ENCODE peak calls at places on chromosomes 4 and X, in five cellular contexts. W is RCC 7860, D is Caco-2, Y is MV-4-11, G is esophagus muscularis mucosa. B is an unnamed sample.
A peak's percentile ranks its signal among the peaks of the same experiment; 100 is the strongest.

GRCh38 chr4:48268956-48269860 is at the start of gene TEC:
- DNase-seq in W (peak; percentile 53), D (peak; percentile 74), Y (peak; percentile 42), G (no peak), B (peak; percentile 46)

GRCh38 chrX:47030339-47030738 is 47.9 kb upstream of the RGN start:
- DNase-seq in W (peak; percentile 36), D (no peak), Y (peak; percentile 30), G (no peak), B (peak; percentile 12)

GRCh38 chr4:113845138-113845537 is 83.6 kb upstream of the CAMK2D start:
- DNase-seq in W (no peak), D (no peak), Y (peak; percentile 50), G (no peak), B (no peak)

GRCh38 chr4:53555111-53555510 is 36.2 kb downstream of the LNX1 start:
- DNase-seq in W (no peak), D (no peak), Y (peak; percentile 53), G (no peak), B (no peak)

GRCh38 chr4:141350122-141350904 is 129.6 kb downstream of the ZNF330 start:
- DNase-seq in W (peak; percentile 94), D (no peak), Y (no peak), G (no peak), B (no peak)

GRCh38 chr4:173420324-173420752 is 21.4 kb upstream of the SCRG1 start:
- DNase-seq in W (no peak), D (no peak), Y (peak; percentile 14), G (no peak), B (no peak)

GRCh38 chr4:151454513-151454912 is 45.5 kb downstream of the FHIP1A start:
- DNase-seq in W (no peak), D (no peak), Y (no peak), G (no peak), B (no peak)

GRCh38 chr4:158162637-158163036 is 10.2 kb downstream of the GASK1B start:
- DNase-seq in W (peak; percentile 84), D (no peak), Y (no peak), G (no peak), B (no peak)

GRCh38 chrX:78139160-78140123 is at the start of gene TAF9B:
- DNase-seq in W (peak; percentile 60), D (peak; percentile 86), Y (peak; percentile 74), G (peak; percentile 93), B (peak; percentile 56)

GRCh38 chr4:38523524-38524448 is 140.2 kb upstream of the KLF3 start:
- DNase-seq in W (no peak), D (no peak), Y (peak; percentile 99), G (no peak), B (no peak)

GRCh38 chrX:70454441-70455365 is 10.1 kb downstream of the DLG3 start:
- DNase-seq in W (no peak), D (peak; percentile 96), Y (no peak), G (no peak), B (peak; percentile 77)

GRCh38 chr4:109886303-109886702 is 26.4 kb upstream of the EGF start:
- DNase-seq in W (no peak), D (no peak), Y (no peak), G (no peak), B (no peak)

GRCh38 chr4:7872264-7872771 is 67.3 kb downstream of the AFAP1 start:
- DNase-seq in W (no peak), D (no peak), Y (no peak), G (no peak), B (no peak)

GRCh38 chrX:124028177-124028576 is 66.7 kb downstream of the STAG2 start:
- DNase-seq in W (no peak), D (no peak), Y (no peak), G (no peak), B (no peak)